ENCODE peak calls at places on chromosomes 12 and 14, in ten cellular contexts. One of them, this sample, is unnamed.
A peak's percentile ranks its signal among the peaks of the same experiment; 100 is the strongest.

GRCh38 chr12:101713059-101713682 is 15.7 kb downstream of the CHPT1 start:
- DNase-seq in pancreas: peak; percentile 32
- DNase-seq in cardiac muscle cell: peak; percentile 53
- DNase-seq in stomach: peak; percentile 41
- DNase-seq in endodermal cell: no peak
- DNase-seq in Peyer's patch: peak; percentile 78
- DNase-seq in SK-N-SH: no peak
- DNase-seq in left ventricle myocardium inferior: peak; percentile 25
- DNase-seq in tibial nerve: peak; percentile 27
- DNase-seq in esophagus muscularis mucosa: no peak
- DNase-seq in this sample: no peak

GRCh38 chr12:124428136-124428791 is 133.4 kb downstream of the RFLNA start:
- DNase-seq in tibial nerve: no peak
- DNase-seq in cardiac muscle cell: no peak
- DNase-seq in pancreas: no peak
- DNase-seq in stomach: no peak
- DNase-seq in esophagus muscularis mucosa: no peak
- DNase-seq in SK-N-SH: peak; percentile 91
- DNase-seq in endodermal cell: no peak
- DNase-seq in Peyer's patch: peak; percentile 68
- DNase-seq in left ventricle myocardium inferior: no peak
- DNase-seq in this sample: no peak

GRCh38 chr12:65742481-65742971 is 81.8 kb upstream of the HMGA2 start:
- DNase-seq in esophagus muscularis mucosa: peak; percentile 82
- DNase-seq in left ventricle myocardium inferior: no peak
- DNase-seq in SK-N-SH: no peak
- DNase-seq in tibial nerve: no peak
- DNase-seq in stomach: no peak
- DNase-seq in Peyer's patch: no peak
- DNase-seq in endodermal cell: no peak
- DNase-seq in pancreas: no peak
- DNase-seq in cardiac muscle cell: no peak
- DNase-seq in this sample: no peak

GRCh38 chr14:54658836-54659235 is 91.9 kb downstream of the SAMD4A start:
- DNase-seq in stomach: no peak
- DNase-seq in SK-N-SH: no peak
- DNase-seq in esophagus muscularis mucosa: no peak
- DNase-seq in left ventricle myocardium inferior: no peak
- DNase-seq in cardiac muscle cell: no peak
- DNase-seq in pancreas: no peak
- DNase-seq in Peyer's patch: no peak
- DNase-seq in endodermal cell: no peak
- DNase-seq in tibial nerve: no peak
- DNase-seq in this sample: no peak

GRCh38 chr14:73829526-73830431 is 21.9 kb upstream of the PTGR2 start:
- DNase-seq in esophagus muscularis mucosa: no peak
- DNase-seq in SK-N-SH: no peak
- DNase-seq in Peyer's patch: peak; percentile 71
- DNase-seq in left ventricle myocardium inferior: no peak
- DNase-seq in tibial nerve: no peak
- DNase-seq in endodermal cell: no peak
- DNase-seq in pancreas: no peak
- DNase-seq in cardiac muscle cell: no peak
- DNase-seq in stomach: no peak
- DNase-seq in this sample: no peak

GRCh38 chr12:107356937-107357295 is 263.6 kb upstream of the CRY1 start:
- DNase-seq in cardiac muscle cell: no peak
- DNase-seq in esophagus muscularis mucosa: no peak
- DNase-seq in left ventricle myocardium inferior: no peak
- DNase-seq in tibial nerve: no peak
- DNase-seq in Peyer's patch: no peak
- DNase-seq in SK-N-SH: no peak
- DNase-seq in pancreas: no peak
- DNase-seq in stomach: no peak
- DNase-seq in endodermal cell: no peak
- DNase-seq in this sample: no peak

GRCh38 chr14:100263141-100263540 is 24.2 kb downstream of the YY1 start:
- DNase-seq in cardiac muscle cell: no peak
- DNase-seq in pancreas: no peak
- DNase-seq in SK-N-SH: no peak
- DNase-seq in left ventricle myocardium inferior: no peak
- DNase-seq in tibial nerve: no peak
- DNase-seq in stomach: no peak
- DNase-seq in Peyer's patch: no peak
- DNase-seq in endodermal cell: no peak
- DNase-seq in esophagus muscularis mucosa: no peak
- DNase-seq in this sample: no peak

GRCh38 chr14:46580941-46581671 is 70.5 kb downstream of the RPL10L start:
- DNase-seq in stomach: no peak
- DNase-seq in esophagus muscularis mucosa: no peak
- DNase-seq in tibial nerve: no peak
- DNase-seq in left ventricle myocardium inferior: no peak
- DNase-seq in SK-N-SH: peak; percentile 0
- DNase-seq in cardiac muscle cell: peak; percentile 61
- DNase-seq in Peyer's patch: no peak
- DNase-seq in endodermal cell: peak; percentile 69
- DNase-seq in pancreas: no peak
- DNase-seq in this sample: no peak

GRCh38 chr12:77072833-77073495 is 7.6 kb upstream of the E2F7 start:
- DNase-seq in pancreas: no peak
- DNase-seq in esophagus muscularis mucosa: no peak
- DNase-seq in left ventricle myocardium inferior: no peak
- DNase-seq in Peyer's patch: no peak
- DNase-seq in SK-N-SH: no peak
- DNase-seq in tibial nerve: no peak
- DNase-seq in endodermal cell: no peak
- DNase-seq in cardiac muscle cell: no peak
- DNase-seq in stomach: no peak
- DNase-seq in this sample: no peak

GRCh38 chr12:83077037-83077436 is 390.3 kb downstream of the TMTC2 start:
- DNase-seq in cardiac muscle cell: no peak
- DNase-seq in tibial nerve: no peak
- DNase-seq in endodermal cell: no peak
- DNase-seq in SK-N-SH: no peak
- DNase-seq in left ventricle myocardium inferior: no peak
- DNase-seq in esophagus muscularis mucosa: no peak
- DNase-seq in stomach: no peak
- DNase-seq in Peyer's patch: no peak
- DNase-seq in pancreas: no peak
- DNase-seq in this sample: no peak

GRCh38 chr12:225012-225411 is 11.1 kb upstream of the SLC6A12 start:
- DNase-seq in Peyer's patch: no peak
- DNase-seq in tibial nerve: no peak
- DNase-seq in cardiac muscle cell: no peak
- DNase-seq in pancreas: peak; percentile 4
- DNase-seq in endodermal cell: no peak
- DNase-seq in stomach: peak; percentile 24
- DNase-seq in esophagus muscularis mucosa: no peak
- DNase-seq in left ventricle myocardium inferior: no peak
- DNase-seq in SK-N-SH: no peak
- DNase-seq in this sample: no peak

GRCh38 chr14:83379371-83379770 is 1845.7 kb upstream of the SEL1L start:
- DNase-seq in pancreas: no peak
- DNase-seq in left ventricle myocardium inferior: no peak
- DNase-seq in Peyer's patch: no peak
- DNase-seq in endodermal cell: no peak
- DNase-seq in tibial nerve: no peak
- DNase-seq in esophagus muscularis mucosa: no peak
- DNase-seq in cardiac muscle cell: no peak
- DNase-seq in stomach: no peak
- DNase-seq in SK-N-SH: no peak
- DNase-seq in this sample: no peak

GRCh38 chr12:93572712-93573551 is 457 bp downstream of the SOCS2 start:
- DNase-seq in left ventricle myocardium inferior: peak; percentile 32
- DNase-seq in esophagus muscularis mucosa: no peak
- DNase-seq in tibial nerve: no peak
- DNase-seq in endodermal cell: peak; percentile 89
- DNase-seq in cardiac muscle cell: peak; percentile 74
- DNase-seq in SK-N-SH: peak; percentile 32
- DNase-seq in pancreas: peak; percentile 22
- DNase-seq in Peyer's patch: peak; percentile 60
- DNase-seq in stomach: no peak
- DNase-seq in this sample: no peak

GRCh38 chr14:73887704-73888459 is 1.2 kb downstream of the ZNF410 start:
- DNase-seq in tibial nerve: no peak
- DNase-seq in cardiac muscle cell: no peak
- DNase-seq in esophagus muscularis mucosa: no peak
- DNase-seq in left ventricle myocardium inferior: no peak
- DNase-seq in SK-N-SH: no peak
- DNase-seq in pancreas: no peak
- DNase-seq in endodermal cell: no peak
- DNase-seq in Peyer's patch: no peak
- DNase-seq in stomach: no peak
- DNase-seq in this sample: peak; percentile 17

GRCh38 chr14:50797250-50798047 is 33.5 kb downstream of the NIN start:
- DNase-seq in tibial nerve: no peak
- DNase-seq in Peyer's patch: no peak
- DNase-seq in stomach: no peak
- DNase-seq in SK-N-SH: no peak
- DNase-seq in left ventricle myocardium inferior: no peak
- DNase-seq in cardiac muscle cell: no peak
- DNase-seq in endodermal cell: no peak
- DNase-seq in esophagus muscularis mucosa: no peak
- DNase-seq in pancreas: no peak
- DNase-seq in this sample: no peak

DNA sequence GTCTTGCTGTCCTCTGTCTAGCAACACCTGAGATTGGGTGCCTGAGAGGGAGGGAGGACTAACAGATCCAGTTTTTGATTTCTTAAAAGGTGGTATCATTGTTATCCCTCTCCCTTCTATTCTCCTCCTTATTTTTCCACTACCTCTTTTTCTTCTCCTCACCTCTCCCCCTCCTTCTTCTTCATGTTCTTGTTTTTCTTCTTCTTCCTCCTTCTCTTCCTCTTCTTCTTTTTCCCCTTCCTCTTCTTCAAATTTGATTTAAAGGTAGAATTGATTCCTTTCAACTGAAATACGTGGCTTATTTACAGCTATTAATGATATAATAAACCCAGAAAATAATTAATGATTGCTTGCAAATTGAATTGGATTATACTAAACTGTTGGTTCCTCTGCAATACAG is 256.8 kb upstream of the BTG1 start:
- DNase-seq in pancreas: no peak
- DNase-seq in SK-N-SH: no peak
- DNase-seq in stomach: no peak
- DNase-seq in left ventricle myocardium inferior: no peak
- DNase-seq in cardiac muscle cell: no peak
- DNase-seq in endodermal cell: no peak
- DNase-seq in Peyer's patch: no peak
- DNase-seq in tibial nerve: no peak
- DNase-seq in esophagus muscularis mucosa: no peak
- DNase-seq in this sample: no peak
- H3K27ac ChIP-seq in pancreas: no peak overlapping the region
- H3K27ac ChIP-seq in SK-N-SH: no peak overlapping the region
- H3K27ac ChIP-seq in stomach: peak overlapping the region; percentile 73
- H3K27ac ChIP-seq in left ventricle myocardium inferior: no peak overlapping the region
- H3K27ac ChIP-seq in cardiac muscle cell: no peak overlapping the region
- H3K27ac ChIP-seq in endodermal cell: no peak overlapping the region
- H3K27ac ChIP-seq in Peyer's patch: no peak overlapping the region
- H3K27ac ChIP-seq in tibial nerve: no peak overlapping the region
- H3K27ac ChIP-seq in esophagus muscularis mucosa: no peak overlapping the region
- H3K27ac ChIP-seq in this sample: peak overlapping the region; percentile 41

GRCh38 chr12:110869035-110869434 is 22.2 kb downstream of the CCDC63 start:
- DNase-seq in tibial nerve: no peak
- DNase-seq in SK-N-SH: no peak
- DNase-seq in cardiac muscle cell: no peak
- DNase-seq in pancreas: no peak
- DNase-seq in endodermal cell: no peak
- DNase-seq in stomach: no peak
- DNase-seq in esophagus muscularis mucosa: no peak
- DNase-seq in Peyer's patch: no peak
- DNase-seq in left ventricle myocardium inferior: no peak
- DNase-seq in this sample: no peak
- H3K4me1 ChIP-seq in tibial nerve: no peaks in the 10 kb centered on the region
- H3K4me1 ChIP-seq in SK-N-SH: no peaks in the 10 kb centered on the region
- H3K4me1 ChIP-seq in cardiac muscle cell: no peaks in the 10 kb centered on the region
- H3K4me1 ChIP-seq in pancreas: no peaks in the 10 kb centered on the region
- H3K4me1 ChIP-seq in endodermal cell: no peaks in the 10 kb centered on the region
- H3K4me1 ChIP-seq in stomach: no peaks in the 10 kb centered on the region
- H3K4me1 ChIP-seq in esophagus muscularis mucosa: no peaks in the 10 kb centered on the region
- H3K4me1 ChIP-seq in Peyer's patch: no peaks in the 10 kb centered on the region
- H3K4me1 ChIP-seq in left ventricle myocardium inferior: no peaks in the 10 kb centered on the region
- H3K4me1 ChIP-seq in this sample: no peaks in the 10 kb centered on the region

GRCh38 chr12:98403385-98403784 is 112.0 kb upstream of the TMPO start:
- DNase-seq in endodermal cell: no peak
- DNase-seq in Peyer's patch: no peak
- DNase-seq in pancreas: no peak
- DNase-seq in SK-N-SH: no peak
- DNase-seq in esophagus muscularis mucosa: no peak
- DNase-seq in stomach: no peak
- DNase-seq in tibial nerve: no peak
- DNase-seq in left ventricle myocardium inferior: no peak
- DNase-seq in cardiac muscle cell: no peak
- DNase-seq in this sample: no peak

GRCh38 chr12:98401427-98401826 is 114.0 kb upstream of the TMPO start:
- DNase-seq in cardiac muscle cell: peak; percentile 44
- DNase-seq in pancreas: no peak
- DNase-seq in stomach: no peak
- DNase-seq in endodermal cell: no peak
- DNase-seq in left ventricle myocardium inferior: no peak
- DNase-seq in esophagus muscularis mucosa: no peak
- DNase-seq in Peyer's patch: no peak
- DNase-seq in tibial nerve: no peak
- DNase-seq in SK-N-SH: peak; percentile 23
- DNase-seq in this sample: no peak

GRCh38 chr12:98403936-98404335 is 111.5 kb upstream of the TMPO start:
- DNase-seq in SK-N-SH: no peak
- DNase-seq in tibial nerve: no peak
- DNase-seq in pancreas: no peak
- DNase-seq in stomach: no peak
- DNase-seq in left ventricle myocardium inferior: no peak
- DNase-seq in cardiac muscle cell: no peak
- DNase-seq in Peyer's patch: no peak
- DNase-seq in endodermal cell: no peak
- DNase-seq in esophagus muscularis mucosa: no peak
- DNase-seq in this sample: no peak

GRCh38 chr12:98402081-98402480 is 113.3 kb upstream of the TMPO start:
- DNase-seq in Peyer's patch: no peak
- DNase-seq in stomach: no peak
- DNase-seq in SK-N-SH: no peak
- DNase-seq in left ventricle myocardium inferior: no peak
- DNase-seq in endodermal cell: peak; percentile 49
- DNase-seq in pancreas: no peak
- DNase-seq in esophagus muscularis mucosa: no peak
- DNase-seq in tibial nerve: no peak
- DNase-seq in cardiac muscle cell: no peak
- DNase-seq in this sample: no peak

GRCh38 chr12:98402671-98403070 is 112.7 kb upstream of the TMPO start:
- DNase-seq in left ventricle myocardium inferior: no peak
- DNase-seq in stomach: no peak
- DNase-seq in cardiac muscle cell: no peak
- DNase-seq in SK-N-SH: no peak
- DNase-seq in Peyer's patch: no peak
- DNase-seq in esophagus muscularis mucosa: no peak
- DNase-seq in tibial nerve: no peak
- DNase-seq in pancreas: no peak
- DNase-seq in endodermal cell: peak; percentile 4
- DNase-seq in this sample: no peak
- H3K27ac ChIP-seq in left ventricle myocardium inferior: no peak overlapping the region
- H3K27ac ChIP-seq in stomach: no peak overlapping the region
- H3K27ac ChIP-seq in cardiac muscle cell: no peak overlapping the region
- H3K27ac ChIP-seq in SK-N-SH: no peak overlapping the region
- H3K27ac ChIP-seq in Peyer's patch: peak overlapping the region; percentile 35
- H3K27ac ChIP-seq in esophagus muscularis mucosa: no peak overlapping the region
- H3K27ac ChIP-seq in tibial nerve: no peak overlapping the region
- H3K27ac ChIP-seq in pancreas: no peak overlapping the region
- H3K27ac ChIP-seq in endodermal cell: no peak overlapping the region
- H3K27ac ChIP-seq in this sample: no peak overlapping the region

GRCh38 chr12:5456025-5456424 is 24.1 kb downstream of the NTF3 start:
- DNase-seq in tibial nerve: no peak
- DNase-seq in endodermal cell: no peak
- DNase-seq in Peyer's patch: no peak
- DNase-seq in esophagus muscularis mucosa: no peak
- DNase-seq in stomach: no peak
- DNase-seq in SK-N-SH: no peak
- DNase-seq in cardiac muscle cell: no peak
- DNase-seq in left ventricle myocardium inferior: no peak
- DNase-seq in pancreas: no peak
- DNase-seq in this sample: no peak
- H3K4me1 ChIP-seq in tibial nerve: peaks cover 4% of the 10 kb centered on the region
- H3K4me1 ChIP-seq in endodermal cell: no peaks in the 10 kb centered on the region
- H3K4me1 ChIP-seq in Peyer's patch: peaks cover 6% of the 10 kb centered on the region
- H3K4me1 ChIP-seq in esophagus muscularis mucosa: peaks cover 8% of the 10 kb centered on the region
- H3K4me1 ChIP-seq in stomach: peaks cover 5% of the 10 kb centered on the region
- H3K4me1 ChIP-seq in SK-N-SH: peaks cover 10% of the 10 kb centered on the region
- H3K4me1 ChIP-seq in cardiac muscle cell: no peaks in the 10 kb centered on the region
- H3K4me1 ChIP-seq in left ventricle myocardium inferior: peaks cover 33% of the 10 kb centered on the region
- H3K4me1 ChIP-seq in pancreas: no peaks in the 10 kb centered on the region
- H3K4me1 ChIP-seq in this sample: peaks cover 4% of the 10 kb centered on the region

This sample was measured in CD4-positive, alpha-beta memory T cell.